ENCODE peak calls at places on chromosome 7, in nine cellular contexts. U, K, I, M, B, X, A, C and O are unnamed samples. For H3K27me3, the result is how much of the 10 kb centered on the place peaks cover.

GRCh38 chr7:76396039-76396732 is 13.3 kb downstream of the SSC4D start:
- DNase-seq in U (no peak), K (peak), I (no peak), M (no peak), B (no peak), X (no peak), A (peak), C (no peak), O (no peak)

GRCh38 chr7:50867048-50867383 is 84.3 kb upstream of the GRB10 start:
- DNase-seq in U (no peak), K (no peak), I (no peak), M (no peak), B (no peak), X (no peak), A (no peak), C (no peak), O (no peak)

GRCh38 chr7:75915416-75916156 is 631 bp downstream of the POR start:
- DNase-seq in U (peak), K (no peak), I (peak), M (no peak), B (peak), X (peak), A (peak), C (peak), O (peak)

GRCh38 chr7:96319444-96319843 is 2.5 kb downstream of the SLC25A13 start:
- DNase-seq in U (no peak), K (no peak), I (no peak), M (no peak), B (no peak), X (no peak), A (no peak), C (no peak), O (no peak)

GRCh38 chr7:130894146-130895005 is 160.4 kb upstream of the KLF14 start:
- DNase-seq in U (peak), K (peak), I (peak), M (peak), B (no peak), X (no peak), A (peak), C (peak), O (peak)

GRCh38 chr7:126578338-126578737 is 674.4 kb downstream of the GRM8 start:
- DNase-seq in U (no peak), K (no peak), I (no peak), M (no peak), B (no peak), X (no peak), A (no peak), C (no peak), O (no peak)

GRCh38 chr7:28181921-28182517 is 1.4 kb upstream of the JAZF1 start:
- DNase-seq in U (no peak), K (peak), I (no peak), M (no peak), B (no peak), X (no peak), A (no peak), C (no peak), O (no peak)

GRCh38 chr7:29359480-29360093 is 165.0 kb downstream of the CHN2 start:
- DNase-seq in U (no peak), K (no peak), I (no peak), M (no peak), B (no peak), X (no peak), A (no peak), C (no peak), O (no peak)

GRCh38 chr7:135774284-135774683 is 25.7 kb upstream of the FAM180A start:
- DNase-seq in U (no peak), K (no peak), I (no peak), M (no peak), B (peak), X (no peak), A (no peak), C (peak), O (no peak)

GRCh38 chr7:69840248-69840647 is 242.0 kb downstream of the AUTS2 start:
- DNase-seq in U (no peak), K (no peak), I (no peak), M (no peak), B (no peak), X (no peak), A (no peak), C (no peak), O (no peak)

GRCh38 chr7:69412331-69413146 is 185.7 kb upstream of the AUTS2 start:
- DNase-seq in U (no peak), K (no peak), I (peak), M (peak), B (peak), X (peak), A (peak), C (peak), O (no peak)

GRCh38 chr7:142626420-142627035 is 122.7 kb upstream of the PRSS1 start:
- DNase-seq in U (no peak), K (no peak), I (no peak), M (peak), B (peak), X (peak), A (peak), C (peak), O (peak)

GRCh38 chr7:41882271-41882670 is 179.4 kb upstream of the INHBA start:
- DNase-seq in U (no peak), K (no peak), I (no peak), M (no peak), B (no peak), X (no peak), A (no peak), C (no peak), O (no peak)

GRCh38 chr7:17434841-17435692 is 136.6 kb downstream of the AHR start:
- DNase-seq in U (no peak), K (no peak), I (no peak), M (no peak), B (no peak), X (no peak), A (no peak), C (no peak), O (no peak)

GRCh38 chr7:70598976-70599375 is 533.0 kb upstream of the GALNT17 start:
- DNase-seq in U (no peak), K (no peak), I (no peak), M (no peak), B (peak), X (no peak), A (no peak), C (no peak), O (peak)

GRCh38 chr7:123494193-123494796 is 40.1 kb downstream of the IQUB start:
- DNase-seq in U (no peak), K (peak), I (no peak), M (peak), B (peak), X (peak), A (peak), C (peak), O (no peak)

GRCh38 chr7:43586251-43586900 is 3.5 kb downstream of the STK17A start:
- DNase-seq in U (no peak), K (no peak), I (no peak), M (no peak), B (no peak), X (no peak), A (no peak), C (peak), O (no peak)

GRCh38 chr7:73612598-73613269 is 11.6 kb downstream of the MLXIPL start:
- DNase-seq in U (no peak), K (no peak), I (no peak), M (no peak), B (peak), X (no peak), A (peak), C (peak), O (peak)

GRCh38 chr7:90916319-90916718 is 320.2 kb downstream of the CDK14 start:
- DNase-seq in U (no peak), K (no peak), I (no peak), M (no peak), B (no peak), X (no peak), A (no peak), C (no peak), O (no peak)

GRCh38 chr7:44431091-44431608 is 59.3 kb downstream of the NUDCD3 start:
- DNase-seq in U (no peak), K (no peak), I (no peak), M (no peak), B (peak), X (peak), A (peak), C (peak), O (no peak)

GRCh38 chr7:112103246-112103645 is 103.0 kb downstream of the DOCK4 start:
- DNase-seq in U (no peak), K (no peak), I (no peak), M (no peak), B (peak), X (no peak), A (no peak), C (no peak), O (no peak)

GRCh38 chr7:151012921-151013347 is 11.4 kb downstream of the ATG9B start:
- DNase-seq in U (peak), K (no peak), I (no peak), M (no peak), B (no peak), X (peak), A (peak), C (peak), O (no peak)

GRCh38 chr7:27151341-27151944 is 940 bp downstream of the HOXA3 start:
- DNase-seq in U (peak), K (no peak), I (peak), M (no peak), B (no peak), X (no peak), A (no peak), C (no peak), O (no peak)

GRCh38 chr7:129295015-129295423 is 70.2 kb downstream of the AHCYL2 start:
- DNase-seq in U (peak), K (no peak), I (no peak), M (peak), B (no peak), X (no peak), A (no peak), C (no peak), O (no peak)

GRCh38 chr7:96314402-96315108 is 7.3 kb downstream of the SLC25A13 start:
- DNase-seq in U (no peak), K (no peak), I (no peak), M (no peak), B (no peak), X (no peak), A (no peak), C (no peak), O (no peak)

GRCh38 chr7:34096135-34096775 is 190.9 kb downstream of the BMPER start:
- DNase-seq in U (peak), K (peak), I (peak), M (peak), B (peak), X (no peak), A (no peak), C (no peak), O (peak)

GRCh38 chr7:100366411-100367250 is 6.7 kb upstream of the PILRA start:
- DNase-seq in U (no peak), K (no peak), I (no peak), M (no peak), B (peak), X (no peak), A (peak), C (no peak), O (no peak)

GRCh38 chr7:12979181-12979580 is 291.7 kb downstream of the ARL4A start:
- DNase-seq in U (no peak), K (no peak), I (no peak), M (no peak), B (no peak), X (no peak), A (no peak), C (no peak), O (no peak)

GRCh38 chr7:98719396-98719795 is 102.3 kb downstream of the NPTX2 start:
- DNase-seq in U (no peak), K (no peak), I (no peak), M (no peak), B (no peak), X (no peak), A (no peak), C (no peak), O (no peak)

GRCh38 chr7:100483101-100483727 is 513 bp upstream of the NYAP1 start:
- DNase-seq in U (peak), K (peak), I (no peak), M (peak), B (peak), X (peak), A (peak), C (peak), O (peak)

GRCh38 chr7:27928001-27928400 is 188.0 kb downstream of the TAX1BP1 start:
- DNase-seq in U (no peak), K (no peak), I (no peak), M (no peak), B (no peak), X (no peak), A (no peak), C (no peak), O (no peak)

GRCh38 chr7:43038229-43038628 is 74.2 kb upstream of the HECW1 start:
- DNase-seq in U (no peak), K (no peak), I (no peak), M (no peak), B (no peak), X (no peak), A (no peak), C (no peak), O (no peak)

GRCh38 chr7:40330408-40330807 is 195.6 kb downstream of the SUGCT start:
- DNase-seq in U (no peak), K (no peak), I (no peak), M (no peak), B (no peak), X (no peak), A (no peak), C (no peak), O (no peak)

GRCh38 chr7:84914598-84914997 is 272.3 kb downstream of the SEMA3D start:
- DNase-seq in U (no peak), K (no peak), I (no peak), M (no peak), B (no peak), X (no peak), A (peak), C (peak), O (no peak)

GRCh38 chr7:135831451-135832220 is 83.0 kb upstream of the FAM180A start:
- DNase-seq in U (no peak), K (no peak), I (no peak), M (no peak), B (no peak), X (no peak), A (no peak), C (no peak), O (no peak)

GRCh38 chr7:29318853-29319718 is 124.5 kb downstream of the CHN2 start:
- DNase-seq in U (no peak), K (no peak), I (no peak), M (no peak), B (no peak), X (peak), A (no peak), C (no peak), O (no peak)

GRCh38 chr7:132548489-132549078 is 27.7 kb downstream of the PLXNA4 start:
- DNase-seq in U (no peak), K (no peak), I (no peak), M (no peak), B (no peak), X (no peak), A (no peak), C (no peak), O (no peak)

GRCh38 chr7:29328811-29329210 is 134.2 kb downstream of the CHN2 start:
- DNase-seq in U (no peak), K (no peak), I (no peak), M (no peak), B (no peak), X (no peak), A (no peak), C (no peak), O (no peak)

GRCh38 chr7:5296627-5297226 is 14.0 kb downstream of the SLC29A4 start:
- DNase-seq in U (no peak), K (no peak), I (no peak), M (no peak), B (no peak), X (peak), A (peak), C (no peak), O (no peak)
- H3K4me3 ChIP-seq in U (no peak), K (no peak), I (peak), M (no peak), B (no peak), X (no peak), A (peak), C (no peak), O (no peak)

GRCh38 chr7:2195403-2196246 is 37.1 kb downstream of the MAD1L1 start:
- DNase-seq in U (no peak), K (no peak), I (no peak), M (no peak), B (no peak), X (no peak), A (peak), C (no peak), O (peak)
- TF ChIP-seq EP300 in U (no peak), K (no peak), I (no peak), M (no peak), B (no peak), X (no peak), A (no peak), C (no peak), O (no peak)

GRCh38 chr7:158573310-158573709 is 14.3 kb downstream of the PTPRN2 start:
- DNase-seq in U (no peak), K (no peak), I (no peak), M (no peak), B (no peak), X (no peak), A (no peak), C (no peak), O (no peak)
- H3K27me3 ChIP-seq in U (under half), K (under half), I (under half), M (under half), B (under half), X (under half), A (under half), C (under half), O (under half)

DNA sequence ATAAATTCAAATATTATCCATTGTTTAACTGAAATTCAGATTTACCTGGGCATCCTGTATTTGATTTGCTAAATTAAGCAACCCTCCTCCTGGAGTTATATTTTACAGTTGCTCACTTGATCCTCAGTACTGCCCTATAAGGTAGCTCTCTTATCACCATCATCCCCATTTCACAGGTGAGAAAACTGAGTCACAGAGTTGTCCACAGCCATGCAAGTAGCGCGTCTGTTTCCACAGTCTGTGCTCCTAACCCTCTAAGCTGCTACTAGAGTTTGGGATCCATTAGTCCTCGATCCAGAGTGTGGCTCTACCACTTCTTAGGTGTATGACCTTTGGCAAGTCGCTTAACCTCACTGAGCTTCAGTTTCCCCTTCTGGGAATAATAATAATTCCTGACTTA is 34.9 kb upstream of the KDM7A start:
- DNase-seq in U (no peak), K (no peak), I (no peak), M (no peak), B (no peak), X (no peak), A (no peak), C (no peak), O (no peak)
- H3K4me3 ChIP-seq in U (no peak), K (no peak), I (no peak), M (no peak), B (no peak), X (no peak), A (no peak), C (no peak), O (no peak)

DNA sequence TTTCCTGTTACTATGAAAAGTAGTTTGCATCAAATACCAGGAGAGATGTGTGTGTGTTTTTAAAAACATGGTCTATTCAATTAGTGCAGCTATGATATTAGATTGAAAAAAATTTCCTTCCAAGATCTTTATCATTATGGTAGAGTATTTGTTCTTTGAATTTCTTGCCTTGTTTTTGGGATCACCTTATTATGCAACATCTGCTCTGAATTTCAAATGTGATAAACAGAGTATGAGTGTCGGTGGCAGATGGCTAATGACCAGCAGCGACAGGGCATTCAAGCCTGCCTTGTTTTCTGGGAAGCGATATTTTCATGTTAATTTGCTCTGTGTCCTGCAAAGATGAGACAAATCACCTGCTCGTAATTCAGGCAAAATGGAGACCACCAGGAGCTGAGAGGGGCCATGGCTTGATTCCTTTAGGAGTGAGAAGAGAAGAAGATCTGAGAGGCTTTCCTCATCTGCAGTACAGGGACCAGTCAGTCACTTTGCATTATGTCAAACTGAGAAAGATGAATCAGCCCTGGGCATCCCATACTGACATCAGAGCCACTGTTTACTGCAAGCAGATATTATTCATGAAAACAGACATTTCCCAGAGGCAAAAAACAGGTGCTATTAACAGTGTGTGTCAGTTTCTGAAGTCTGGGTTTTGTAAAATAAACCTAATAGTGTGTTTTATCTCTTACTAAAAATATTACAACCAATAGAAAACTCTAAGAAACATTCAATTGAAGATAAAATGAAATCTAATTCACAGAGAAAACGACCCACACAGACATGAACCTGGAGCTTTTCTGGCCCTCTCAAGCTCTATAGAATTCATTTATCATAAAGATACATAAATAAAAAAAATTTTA is 67.6 kb downstream of the CDK6 start:
- DNase-seq in U (no peak), K (no peak), I (no peak), M (no peak), B (no peak), X (peak), A (no peak), C (no peak), O (no peak)
- TF ChIP-seq EP300 in U (no peak), K (no peak), I (no peak), M (no peak), B (no peak), X (peak), A (no peak), C (no peak), O (no peak)

DNA sequence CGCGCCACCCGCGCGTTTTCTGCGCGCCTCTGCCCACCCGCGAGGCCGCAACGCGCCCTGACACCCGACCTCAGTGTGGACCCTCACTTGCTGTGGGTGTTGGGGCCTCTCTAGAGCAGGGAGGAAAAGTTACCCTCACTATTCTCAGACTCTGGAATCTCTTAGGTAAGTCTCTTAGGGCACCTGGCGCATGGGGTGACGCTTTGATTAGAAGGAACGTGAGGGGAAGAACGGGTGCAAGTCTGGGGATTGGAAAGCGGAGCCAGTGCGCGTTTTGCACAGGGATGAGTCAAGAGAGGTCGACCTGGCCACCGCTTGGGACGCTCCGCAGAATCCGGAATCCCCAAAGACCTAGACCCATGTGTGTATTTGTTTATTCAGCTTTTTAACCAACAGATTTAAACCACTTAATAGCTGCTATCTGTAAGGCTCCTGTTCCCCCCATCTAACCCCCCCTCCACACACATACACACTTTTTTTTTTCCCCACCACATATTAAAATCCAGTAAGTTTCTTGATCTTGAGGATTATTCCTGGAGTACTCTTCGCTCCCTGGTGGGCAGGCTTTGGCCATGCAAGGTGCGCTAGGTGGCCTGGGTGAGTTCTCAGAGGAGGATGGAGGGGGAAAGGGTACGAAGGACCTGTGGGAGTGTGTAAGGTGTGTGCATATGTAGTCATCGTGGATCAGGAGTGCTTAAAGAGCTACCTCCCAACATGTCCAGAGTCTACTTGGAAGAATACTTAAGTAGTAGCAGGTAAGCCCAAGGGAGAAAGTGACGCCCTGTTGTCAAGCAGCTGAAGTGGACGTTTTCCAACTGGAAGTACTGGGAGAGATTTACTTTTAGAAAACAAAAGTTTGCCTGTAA is 169.1 kb upstream of the PPP1R3A start:
- DNase-seq in U (peak), K (peak), I (peak), M (no peak), B (peak), X (peak), A (no peak), C (no peak), O (no peak)
- H3K27me3 ChIP-seq in U (under half), K (under half), I (under half), M (under half), B (under half), X (half or more), A (under half), C (under half), O (half or more)